ENCODE peak calls at places on chromosomes 11 and 22, in ten cellular contexts. E is B cell, Z is neural progenitor cell, O is PC-3, V is left lung, Q is Peyer's patch, W is mucosa of descending colon, H is HFFc6, T is K562, U is osteocyte. L is an unnamed sample.

GRCh38 chr11:75583710-75584658 is 21.9 kb downstream of the SERPINH1 start:
- DNase-seq in T (peak), Q (no peak), W (peak), H (no peak), V (peak), U (no peak), E (peak), Z (peak), O (no peak), L (no peak)

GRCh38 chr11:57679396-57679795 is 11.5 kb downstream of the ZDHHC5 start:
- DNase-seq in E (no peak), H (no peak), Z (no peak), O (peak), T (no peak), U (no peak), V (no peak), Q (no peak), W (no peak), L (no peak)

GRCh38 chr22:20777420-20778177 is 3.7 kb downstream of the SERPIND1 start:
- DNase-seq in Q (no peak), V (no peak), H (peak), E (no peak), Z (no peak), U (no peak), T (peak), W (no peak), O (peak), L (no peak)

GRCh38 chr11:76170473-76170872 is 35.8 kb downstream of the WNT11 start:
- DNase-seq in V (no peak), Q (no peak), W (no peak), U (no peak), O (no peak), T (no peak), E (no peak), Z (no peak), H (no peak), L (no peak)

GRCh38 chr22:17781319-17782031 is 7.2 kb upstream of the BID start:
- DNase-seq in T (no peak), W (no peak), H (peak), E (peak), V (peak), O (peak), Z (no peak), Q (no peak), U (no peak), L (no peak)

GRCh38 chr11:69694781-69695180 is 9.0 kb downstream of the FGF19 start:
- DNase-seq in H (no peak), Q (no peak), Z (no peak), O (no peak), T (no peak), V (no peak), W (no peak), U (no peak), E (no peak), L (no peak)

GRCh38 chr11:60887531-60887930 is 18.9 kb downstream of the PRPF19 start:
- DNase-seq in V (no peak), E (peak), O (peak), Z (peak), U (no peak), T (peak), H (peak), W (peak), Q (peak), L (no peak)

GRCh38 chr22:22993184-22993583 is 77.1 kb upstream of the GNAZ start:
- DNase-seq in Z (no peak), O (no peak), E (no peak), Q (no peak), T (no peak), H (no peak), W (peak), V (no peak), U (no peak), L (no peak)

GRCh38 chr11:95977534-95978174 is 53.7 kb upstream of the MTMR2 start:
- DNase-seq in V (no peak), E (no peak), W (no peak), H (peak), U (no peak), T (no peak), O (peak), Q (no peak), Z (no peak), L (no peak)

GRCh38 chr11:10511046-10511711 is 29.8 kb downstream of the RNF141 start:
- DNase-seq in Q (no peak), Z (peak), E (no peak), V (no peak), O (no peak), W (no peak), U (no peak), H (no peak), T (no peak), L (no peak)

GRCh38 chr22:24405631-24406321 is 21.6 kb upstream of the ADORA2A start:
- DNase-seq in Z (no peak), E (no peak), T (no peak), V (no peak), W (no peak), O (no peak), H (no peak), Q (no peak), U (no peak), L (no peak)

GRCh38 chr11:79314906-79315689 is 125.7 kb downstream of the TENM4 start:
- DNase-seq in Q (no peak), V (no peak), T (no peak), H (no peak), Z (peak), E (no peak), O (peak), W (no peak), U (no peak), L (no peak)

GRCh38 chr22:44486538-44486937 is 11.5 kb downstream of the RTL6 start:
- DNase-seq in V (no peak), U (no peak), H (no peak), E (no peak), T (peak), Q (no peak), Z (no peak), O (no peak), W (no peak), L (no peak)

GRCh38 chr22:38967451-38968450 is 10.3 kb downstream of the APOBEC3A start:
- DNase-seq in E (no peak), H (no peak), Z (no peak), W (no peak), O (no peak), Q (no peak), U (no peak), V (no peak), T (no peak), L (no peak)

GRCh38 chr11:74701351-74701750 is 29.9 kb downstream of the CHRDL2 start:
- DNase-seq in V (peak), O (peak), Q (no peak), H (no peak), Z (peak), T (peak), E (no peak), W (no peak), U (no peak), L (no peak)

GRCh38 chr11:11349870-11350325 is 3.2 kb downstream of the CSNK2A3 start:
- DNase-seq in Q (no peak), H (peak), U (peak), V (no peak), T (no peak), Z (no peak), W (no peak), E (no peak), O (peak), L (no peak)

GRCh38 chr22:34702279-34702678 is 363.7 kb upstream of the ISX start:
- DNase-seq in E (no peak), U (no peak), Q (no peak), Z (no peak), H (no peak), V (no peak), T (no peak), O (no peak), W (peak), L (no peak)

GRCh38 chr22:30712094-30712493 is 17.4 kb downstream of the OSBP2 start:
- DNase-seq in T (no peak), W (no peak), V (no peak), E (no peak), Z (no peak), O (no peak), U (no peak), Q (no peak), H (no peak), L (no peak)

GRCh38 chr11:61893981-61894380 is 2.6 kb upstream of the FADS3 start:
- DNase-seq in W (no peak), V (no peak), Z (no peak), T (no peak), H (peak), U (no peak), Q (no peak), E (no peak), O (peak), L (no peak)

GRCh38 chr11:35714882-35715612 is 52.5 kb downstream of the TRIM44 start:
- DNase-seq in T (no peak), W (no peak), V (no peak), O (peak), Q (no peak), U (no peak), H (peak), E (no peak), Z (no peak), L (no peak)

GRCh38 chr11:78214331-78215194 is 25.8 kb downstream of the USP35 start:
- DNase-seq in U (no peak), E (no peak), Q (no peak), O (no peak), T (no peak), Z (no peak), V (no peak), H (no peak), W (no peak), L (no peak)

GRCh38 chr11:10809373-10810199 is 860 bp upstream of the EIF4G2 start:
- DNase-seq in W (peak), T (peak), V (peak), U (peak), H (peak), Q (no peak), O (peak), Z (peak), E (no peak), L (no peak)

GRCh38 chr22:25492950-25493790 is 71.3 kb upstream of the GRK3 start:
- DNase-seq in E (no peak), V (no peak), Q (no peak), H (no peak), W (no peak), U (no peak), O (no peak), Z (no peak), T (no peak), L (no peak)

GRCh38 chr11:84430661-84431060 is 1144.5 kb upstream of the CCDC90B start:
- DNase-seq in Z (peak), H (no peak), U (no peak), V (no peak), E (no peak), T (no peak), Q (no peak), O (peak), W (no peak), L (no peak)

GRCh38 chr11:13721760-13722159 is 53.3 kb downstream of the FAR1 start:
- DNase-seq in U (no peak), Z (no peak), W (no peak), H (no peak), Q (no peak), O (no peak), T (no peak), E (no peak), V (no peak), L (no peak)

GRCh38 chr22:35971418-35972119 is 57.1 kb downstream of the RBFOX2 start:
- DNase-seq in O (no peak), U (peak), Z (no peak), H (peak), E (no peak), Q (no peak), T (no peak), V (no peak), W (no peak), L (no peak)

GRCh38 chr11:83025267-83025704 is 46.4 kb downstream of the RAB30 start:
- DNase-seq in H (no peak), Q (no peak), U (no peak), E (no peak), O (peak), T (no peak), V (no peak), Z (no peak), W (no peak), L (no peak)
- TF ChIP-seq CTCF in H (no peak), Q (no peak), U (no peak), E (no peak), O (no peak), T (no peak), V (no peak), Z (no peak), W (no peak), L (no peak)

DNA sequence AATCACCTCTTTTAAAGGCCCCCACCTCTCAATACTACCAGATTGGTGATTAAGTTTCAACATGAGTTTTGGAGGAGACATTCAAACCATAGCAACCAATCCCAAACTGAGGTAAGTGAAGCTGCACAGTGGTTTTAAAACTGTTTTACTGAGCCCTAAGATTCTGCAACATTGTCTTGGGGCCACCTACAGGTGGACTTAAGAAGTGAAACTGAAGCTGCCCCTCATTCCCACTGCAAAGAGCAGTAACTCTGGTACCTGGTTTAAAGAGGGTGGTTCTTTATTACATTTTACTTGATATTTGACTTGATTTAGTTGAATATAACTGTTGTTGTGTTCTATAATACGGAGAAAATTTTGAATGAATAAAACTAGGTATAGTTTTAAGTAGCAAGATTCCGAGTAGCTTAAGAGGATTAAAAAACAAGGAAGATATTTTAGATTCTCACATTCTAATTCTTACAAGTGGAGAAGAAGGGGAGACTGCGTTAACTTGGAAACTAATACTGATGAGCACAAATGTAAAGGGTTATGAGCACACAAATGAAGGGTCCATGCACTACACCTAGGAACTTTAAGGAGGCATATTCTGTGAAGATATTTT is 26.7 kb downstream of the SYT9 start:
- DNase-seq in T (peak), O (peak), E (peak), V (no peak), U (no peak), W (no peak), Q (no peak), Z (peak), H (peak), L (no peak)
- TF ChIP-seq CTCF in T (peak), O (peak), E (peak), V (peak), U (peak), W (no peak), Q (peak), Z (peak), H (peak), L (peak)

GRCh38 chr11:66189031-66189745 is 79.3 kb upstream of the RAB1B start:
- DNase-seq in Q (no peak), O (peak), E (no peak), U (no peak), Z (no peak), H (no peak), V (no peak), T (no peak), W (no peak), L (no peak)

GRCh38 chr11:66190776-66191175 is 77.7 kb upstream of the RAB1B start:
- DNase-seq in Z (no peak), V (no peak), H (no peak), T (peak), O (no peak), W (no peak), Q (no peak), E (no peak), U (no peak), L (no peak)

GRCh38 chr11:66188580-66188979 is 79.9 kb upstream of the RAB1B start:
- DNase-seq in E (no peak), Q (no peak), U (no peak), Z (no peak), T (peak), V (no peak), H (peak), O (peak), W (no peak), L (no peak)

GRCh38 chr11:66195867-66196266 is 72.6 kb upstream of the RAB1B start:
- DNase-seq in H (no peak), W (no peak), T (no peak), Q (no peak), V (no peak), E (no peak), O (no peak), Z (no peak), U (no peak), L (no peak)

GRCh38 chr11:66192181-66192888 is 76.1 kb upstream of the RAB1B start:
- DNase-seq in U (no peak), T (no peak), E (no peak), Z (no peak), W (no peak), Q (no peak), H (no peak), V (no peak), O (no peak), L (no peak)
- TF ChIP-seq CTCF in U (no peak), T (no peak), E (no peak), Z (no peak), W (no peak), Q (no peak), H (no peak), V (no peak), O (no peak), L (no peak)

GRCh38 chr11:22177186-22177585 is 15.7 kb upstream of the ANO5 start:
- DNase-seq in E (no peak), H (no peak), U (no peak), O (no peak), Q (no peak), T (no peak), Z (no peak), V (no peak), W (no peak), L (no peak)
- TF ChIP-seq CTCF in E (no peak), H (no peak), U (no peak), O (no peak), Q (no peak), T (no peak), Z (peak), V (no peak), W (no peak), L (peak)

DNA sequence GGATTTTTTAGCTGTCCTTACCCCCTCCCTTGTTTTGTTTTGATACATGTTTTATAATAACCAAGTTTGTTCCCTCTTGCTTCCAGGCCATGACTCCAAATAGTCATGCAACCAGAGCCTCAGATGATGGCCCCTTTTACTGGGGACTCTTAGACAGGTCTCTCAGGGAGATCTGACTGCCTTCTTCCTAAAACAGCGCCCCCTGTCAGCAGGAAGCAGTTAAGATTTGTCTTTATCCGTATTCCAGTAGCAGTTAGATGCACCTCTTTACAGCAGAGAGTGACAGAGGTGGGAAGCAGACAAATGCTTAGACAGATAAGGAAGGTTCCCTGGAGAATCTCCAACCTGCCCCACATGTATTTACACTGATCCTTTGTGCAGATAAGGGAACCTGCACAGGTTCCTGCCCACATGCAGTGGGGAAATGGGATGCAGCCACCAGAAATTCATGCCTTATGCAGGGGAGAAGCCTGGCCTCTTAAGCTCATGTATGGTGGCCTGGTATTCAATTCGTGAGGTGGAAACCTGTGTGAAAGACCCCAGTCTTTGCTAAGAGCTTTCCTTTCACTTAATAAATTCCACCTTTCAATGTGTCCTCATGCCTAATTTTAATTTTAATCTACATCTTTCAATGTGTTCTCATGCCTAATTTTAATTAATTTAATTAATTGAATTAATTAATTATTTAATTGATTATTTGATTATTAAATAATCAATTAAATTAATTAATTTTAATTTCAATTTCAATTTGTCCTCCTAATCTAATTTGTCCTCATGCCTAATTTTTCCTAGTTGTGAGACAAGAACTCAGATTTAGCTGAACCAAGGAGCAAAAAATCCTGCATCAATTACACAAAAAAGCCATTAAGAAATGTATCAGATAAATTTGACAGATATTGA is 11.5 kb upstream of the GLYAT start:
- DNase-seq in E (no peak), U (no peak), W (no peak), O (no peak), V (no peak), H (no peak), Z (no peak), Q (no peak), T (no peak), L (no peak)
- TF ChIP-seq CTCF in E (no peak), U (peak), W (no peak), O (peak), V (no peak), H (peak), Z (peak), Q (no peak), T (peak), L (no peak)

GRCh38 chr11:126920833-126921232 is 79.7 kb downstream of the KIRREL3 start:
- DNase-seq in U (no peak), T (no peak), Q (no peak), W (no peak), O (no peak), Z (no peak), E (no peak), H (no peak), V (no peak), L (no peak)
- TF ChIP-seq CTCF in U (no peak), T (no peak), Q (no peak), W (no peak), O (no peak), Z (peak), E (no peak), H (peak), V (no peak), L (no peak)

GRCh38 chr11:64564947-64565889 is 25.8 kb upstream of the SLC22A12 start:
- DNase-seq in V (peak), O (no peak), H (no peak), Q (peak), Z (peak), U (no peak), W (no peak), T (peak), E (no peak), L (no peak)
- TF ChIP-seq CTCF in V (no peak), O (peak), H (peak), Q (no peak), Z (peak), U (peak), W (no peak), T (peak), E (no peak), L (peak)

GRCh38 chr11:100928426-100928825 is 201.2 kb downstream of the PGR start:
- DNase-seq in T (no peak), U (no peak), W (no peak), H (no peak), E (no peak), O (peak), Z (no peak), V (no peak), Q (no peak), L (no peak)

GRCh38 chr11:100932474-100933100 is 197.0 kb downstream of the PGR start:
- DNase-seq in H (peak), U (no peak), T (peak), Z (peak), V (no peak), E (peak), O (peak), W (no peak), Q (no peak), L (no peak)

GRCh38 chr11:100929377-100929776 is 200.2 kb downstream of the PGR start:
- DNase-seq in Q (no peak), E (no peak), U (no peak), O (peak), H (peak), T (no peak), W (no peak), Z (no peak), V (no peak), L (no peak)

GRCh38 chr11:100927579-100927978 is 202.0 kb downstream of the PGR start:
- DNase-seq in V (no peak), H (no peak), W (no peak), E (no peak), T (no peak), O (no peak), Z (peak), U (no peak), Q (no peak), L (no peak)

GRCh38 chr11:100930185-100930778 is 199.3 kb downstream of the PGR start:
- DNase-seq in Z (peak), E (peak), U (no peak), Q (no peak), V (no peak), H (peak), W (no peak), O (peak), T (peak), L (no peak)
- TF ChIP-seq CTCF in Z (peak), E (peak), U (peak), Q (peak), V (peak), H (peak), W (peak), O (peak), T (peak), L (peak)

DNA sequence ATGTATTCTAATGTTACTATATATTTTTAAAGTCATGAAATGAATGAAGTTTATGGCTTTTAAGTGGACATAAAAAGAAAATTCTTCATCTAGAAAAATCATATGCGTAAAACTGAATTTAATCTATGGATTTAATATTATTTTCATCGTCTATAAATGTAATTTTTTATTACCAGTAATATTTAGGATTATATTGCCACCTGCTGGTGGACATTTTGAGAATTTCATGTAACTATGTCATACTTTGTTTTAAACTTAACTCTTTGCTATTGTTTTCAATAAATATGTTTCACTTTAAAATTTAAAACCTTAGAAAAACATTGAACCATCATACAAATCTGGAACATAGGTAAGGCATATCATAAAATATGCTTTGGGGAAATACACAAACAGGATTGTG is 66.5 kb upstream of the CEP126 start:
- DNase-seq in Q (no peak), E (peak), W (no peak), Z (peak), T (no peak), V (no peak), U (no peak), H (no peak), O (peak), L (no peak)
- TF ChIP-seq CTCF in Q (peak), E (peak), W (no peak), Z (peak), T (peak), V (no peak), U (peak), H (peak), O (peak), L (peak)

L was measured in type B pancreatic cell.